ENCODE peak calls at places on chromosomes 1 and 21, in five cellular contexts. W is astrocyte, I is GM06990, E is HFFc6, Q is sigmoid colon. Y is an unnamed sample.

GRCh38 chr21:45555557-45556301 is 13.5 kb upstream of the SLC19A1 start:
- DNase-seq in W (peak; percentile 81), I (no peak), E (peak; percentile 56), Q (peak; percentile 95), Y (no peak)

GRCh38 chr1:17661546-17662157 is 93.5 kb upstream of the ACTL8 start:
- DNase-seq in W (peak; percentile 11), I (peak; percentile 19), E (peak; percentile 49), Q (peak; percentile 76), Y (no peak)

GRCh38 chr21:34800797-34801518 is 132.2 kb downstream of the CLIC6 start:
- DNase-seq in W (peak; percentile 49), I (no peak), E (peak; percentile 49), Q (no peak), Y (no peak)

GRCh38 chr1:65503427-65503826 is 83.0 kb downstream of the LEPR start:
- DNase-seq in W (no peak), I (no peak), E (no peak), Q (no peak), Y (no peak)

GRCh38 chr1:55635856-55636255 is 420.7 kb upstream of the USP24 start:
- DNase-seq in W (peak; percentile 68), I (no peak), E (no peak), Q (no peak), Y (peak; percentile 50)

GRCh38 chr1:174963547-174964125 is 36.1 kb upstream of the CACYBP start:
- DNase-seq in W (no peak), I (no peak), E (no peak), Q (no peak), Y (no peak)

GRCh38 chr1:61289232-61289967 is 207.0 kb downstream of the NFIA start:
- DNase-seq in W (no peak), I (no peak), E (no peak), Q (no peak), Y (no peak)

GRCh38 chr1:234398849-234399381 is 25.7 kb downstream of the COA6 start:
- DNase-seq in W (peak; percentile 72), I (peak; percentile 61), E (peak; percentile 16), Q (no peak), Y (no peak)

GRCh38 chr1:52970149-52970548 is 43.1 kb downstream of the SCP2 start:
- DNase-seq in W (peak; percentile 11), I (no peak), E (no peak), Q (no peak), Y (no peak)

GRCh38 chr1:224828691-224829090 is 100.8 kb upstream of the DNAH14 start:
- DNase-seq in W (peak; percentile 28), I (no peak), E (peak; percentile 51), Q (no peak), Y (peak; percentile 4)

GRCh38 chr1:24413350-24414163 is at the start of gene STPG1:
- DNase-seq in W (peak; percentile 61), I (peak; percentile 75), E (peak; percentile 84), Q (peak; percentile 90), Y (peak; percentile 59)

GRCh38 chr1:25622526-25622925 is 5.9 kb downstream of the MAN1C1 start:
- DNase-seq in W (no peak), I (no peak), E (no peak), Q (no peak), Y (no peak)

GRCh38 chr1:53536606-53537005 is 77.4 kb downstream of the DMRTB1 start:
- DNase-seq in W (no peak), I (no peak), E (no peak), Q (no peak), Y (no peak)

GRCh38 chr1:68291763-68292384 is 59.6 kb upstream of the WLS start:
- DNase-seq in W (peak; percentile 59), I (no peak), E (no peak), Q (no peak), Y (no peak)

GRCh38 chr1:5273280-5274003 is 619.0 kb downstream of the AJAP1 start:
- DNase-seq in W (no peak), I (no peak), E (no peak), Q (peak; percentile 12), Y (no peak)

GRCh38 chr1:201660931-201661822 is 122.2 kb downstream of the NAV1 start:
- DNase-seq in W (no peak), I (no peak), E (no peak), Q (no peak), Y (no peak)

GRCh38 chr21:14583629-14584251 is 37.6 kb upstream of the SAMSN1 start:
- DNase-seq in W (no peak), I (no peak), E (no peak), Q (no peak), Y (no peak)

GRCh38 chr1:5949074-5949760 is 43.0 kb downstream of the NPHP4 start:
- DNase-seq in W (no peak), I (no peak), E (no peak), Q (no peak), Y (no peak)

GRCh38 chr1:67685558-67686271 is 714 bp downstream of the GADD45A start:
- DNase-seq in W (no peak), I (peak; percentile 65), E (no peak), Q (peak; percentile 79), Y (no peak)

GRCh38 chr1:180185281-180185680 is 30.6 kb downstream of the QSOX1 start:
- DNase-seq in W (no peak), I (no peak), E (no peak), Q (no peak), Y (no peak)

GRCh38 chr1:20071416-20071815 is 1.4 kb downstream of the PLA2G5 start:
- DNase-seq in W (no peak), I (no peak), E (no peak), Q (peak; percentile 64), Y (no peak)

GRCh38 chr1:45925728-45926287 is 122.4 kb downstream of the MAST2 start:
- DNase-seq in W (no peak), I (peak; percentile 27), E (no peak), Q (no peak), Y (no peak)

GRCh38 chr1:20711285-20712209 is 6.3 kb downstream of the KIF17 start:
- DNase-seq in W (no peak), I (no peak), E (no peak), Q (no peak), Y (no peak)

GRCh38 chr1:166908942-166909341 is 32.9 kb upstream of the TADA1 start:
- DNase-seq in W (peak; percentile 42), I (no peak), E (peak; percentile 62), Q (no peak), Y (no peak)

GRCh38 chr1:220767312-220768126 is 19.2 kb upstream of the MTARC1 start:
- DNase-seq in W (no peak), I (no peak), E (no peak), Q (peak; percentile 79), Y (no peak)

GRCh38 chr1:246947255-246947654 is 15.5 kb upstream of the AHCTF1 start:
- DNase-seq in W (peak; percentile 60), I (no peak), E (no peak), Q (peak; percentile 88), Y (no peak)

GRCh38 chr1:63453232-63453631 is 69.8 kb downstream of the ITGB3BP start:
- DNase-seq in W (no peak), I (no peak), E (no peak), Q (no peak), Y (no peak)

GRCh38 chr1:42963378-42964005 is 4.8 kb upstream of the SLC2A1 start:
- DNase-seq in W (peak; percentile 95), I (no peak), E (peak; percentile 74), Q (no peak), Y (peak; percentile 72)

GRCh38 chr1:92749024-92749634 is 35.8 kb downstream of the EVI5 start:
- DNase-seq in W (peak; percentile 37), I (peak; percentile 14), E (peak; percentile 69), Q (no peak), Y (no peak)

GRCh38 chr1:228148196-228148861 is 1.4 kb upstream of the GJC2 start:
- DNase-seq in W (no peak), I (no peak), E (no peak), Q (no peak), Y (no peak)

GRCh38 chr1:210695041-210695440 is 366.3 kb downstream of the HHAT start:
- DNase-seq in W (peak; percentile 36), I (no peak), E (no peak), Q (no peak), Y (no peak)

GRCh38 chr1:210700083-210700482 is 371.4 kb downstream of the HHAT start:
- DNase-seq in W (no peak), I (no peak), E (no peak), Q (no peak), Y (no peak)

GRCh38 chr1:210696709-210697108 is 368.0 kb downstream of the HHAT start:
- DNase-seq in W (peak; percentile 68), I (peak; percentile 34), E (peak; percentile 11), Q (no peak), Y (no peak)

GRCh38 chr1:210698661-210699060 is 370.0 kb downstream of the HHAT start:
- DNase-seq in W (no peak), I (no peak), E (no peak), Q (no peak), Y (no peak)

DNA sequence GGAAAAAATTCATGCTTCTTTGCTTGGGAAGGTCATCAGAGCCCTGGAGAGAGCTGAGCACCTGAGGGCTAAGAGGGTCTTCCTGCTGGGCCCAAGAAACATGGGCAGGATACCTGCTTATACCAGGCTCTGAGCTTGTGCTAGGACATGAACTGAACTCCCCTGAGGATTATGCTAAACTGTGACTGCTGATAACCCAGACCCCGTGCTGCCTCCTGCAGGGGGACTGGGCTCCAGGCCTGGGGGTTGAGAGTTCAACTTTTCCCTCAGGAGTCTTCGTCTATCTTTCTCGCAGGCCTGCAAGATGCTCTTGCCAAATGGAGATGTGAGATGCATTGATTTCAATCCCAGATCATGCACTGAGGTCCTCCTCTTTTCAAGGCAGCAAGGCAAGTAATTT is 368.5 kb downstream of the HHAT start:
- DNase-seq in W (no peak), I (no peak), E (no peak), Q (no peak), Y (no peak)
- TF ChIP-seq CTCF in W (no peak), I (peak; percentile 0), E (no peak), Q (no peak), Y (no peak)

GRCh38 chr1:242522304-242522945 is 2.1 kb downstream of the PLD5 start:
- DNase-seq in W (no peak), I (no peak), E (no peak), Q (no peak), Y (no peak)

GRCh38 chr1:242524571-242525359 is at the start of gene PLD5:
- DNase-seq in W (no peak), I (peak; percentile 3), E (no peak), Q (no peak), Y (no peak)

GRCh38 chr1:242523282-242523967 is 1.1 kb downstream of the PLD5 start:
- DNase-seq in W (no peak), I (peak; percentile 2), E (no peak), Q (no peak), Y (no peak)

GRCh38 chr1:242525360-242525722 is 844 bp upstream of the PLD5 start:
- DNase-seq in W (no peak), I (no peak), E (no peak), Q (no peak), Y (no peak)

GRCh38 chr1:242523968-242524570 is 428 bp downstream of the PLD5 start:
- DNase-seq in W (no peak), I (peak; percentile 13), E (no peak), Q (no peak), Y (no peak)
- TF ChIP-seq CTCF in W (no peak), I (no peak), E (no peak), Q (no peak), Y (no peak)

GRCh38 chr1:160058087-160058486 is 11.9 kb downstream of the KCNJ10 start:
- DNase-seq in W (no peak), I (no peak), E (no peak), Q (no peak), Y (no peak)
- TF ChIP-seq CTCF in W (peak; percentile 18), I (peak; percentile 38), E (peak; percentile 63), Q (no peak), Y (peak; percentile 50)

GRCh38 chr1:41598325-41598724 is 113.8 kb upstream of the EDN2 start:
- DNase-seq in W (no peak), I (no peak), E (no peak), Q (no peak), Y (no peak)

GRCh38 chr1:41599912-41600311 is 115.4 kb upstream of the EDN2 start:
- DNase-seq in W (no peak), I (no peak), E (peak; percentile 13), Q (no peak), Y (no peak)
- TF ChIP-seq CTCF in W (peak; percentile 64), I (no peak), E (peak; percentile 86), Q (no peak), Y (peak; percentile 68)